ENCODE peak calls at places on chromosomes 6 and 20, in four cellular contexts. One of them, this sample, is unnamed. For H3K27me3, the result is how much of the 10 kb centered on the place peaks cover.

GRCh38 chr6:15539722-15540270 is 123.0 kb downstream of the DTNBP1 start:
- DNase-seq in IMR-90: no peak
- DNase-seq in PC-3: no peak
- DNase-seq in endothelial cell of umbilical vein: no peak
- DNase-seq in this sample: peak

GRCh38 chr6:50819527-50819905 is 845 bp downstream of the TFAP2B start:
- DNase-seq in IMR-90: no peak
- DNase-seq in endothelial cell of umbilical vein: no peak
- DNase-seq in PC-3: no peak
- DNase-seq in this sample: no peak

GRCh38 chr20:10929023-10929422 is 255.2 kb upstream of the JAG1 start:
- DNase-seq in PC-3: no peak
- DNase-seq in endothelial cell of umbilical vein: no peak
- DNase-seq in IMR-90: peak
- DNase-seq in this sample: no peak

GRCh38 chr6:39076993-39077535 is 28.5 kb downstream of the GLP1R start:
- DNase-seq in endothelial cell of umbilical vein: no peak
- DNase-seq in PC-3: no peak
- DNase-seq in IMR-90: no peak
- DNase-seq in this sample: no peak

GRCh38 chr20:33653218-33653899 is 8.8 kb upstream of the C20orf144 start:
- DNase-seq in PC-3: peak
- DNase-seq in endothelial cell of umbilical vein: peak
- DNase-seq in IMR-90: peak
- DNase-seq in this sample: peak

GRCh38 chr20:48784273-48784641 is 43.5 kb downstream of the PREX1 start:
- DNase-seq in PC-3: no peak
- DNase-seq in endothelial cell of umbilical vein: no peak
- DNase-seq in IMR-90: no peak
- DNase-seq in this sample: no peak

GRCh38 chr6:53347250-53347920 is 1.4 kb downstream of the ELOVL5 start:
- DNase-seq in IMR-90: peak
- DNase-seq in PC-3: peak
- DNase-seq in endothelial cell of umbilical vein: peak
- DNase-seq in this sample: peak

GRCh38 chr6:12381587-12381986 is 91.4 kb downstream of the EDN1 start:
- DNase-seq in endothelial cell of umbilical vein: no peak
- DNase-seq in IMR-90: peak
- DNase-seq in PC-3: peak
- DNase-seq in this sample: peak

GRCh38 chr6:150150458-150150820 is 7.6 kb downstream of the PPP1R14C start:
- DNase-seq in IMR-90: no peak
- DNase-seq in endothelial cell of umbilical vein: no peak
- DNase-seq in PC-3: no peak
- DNase-seq in this sample: no peak

GRCh38 chr6:5663256-5663655 is 343.5 kb downstream of the NRN1 start:
- DNase-seq in PC-3: no peak
- DNase-seq in IMR-90: no peak
- DNase-seq in endothelial cell of umbilical vein: no peak
- DNase-seq in this sample: no peak

GRCh38 chr6:53939830-53940229 is 145.0 kb downstream of the LRRC1 start:
- DNase-seq in IMR-90: no peak
- DNase-seq in PC-3: no peak
- DNase-seq in endothelial cell of umbilical vein: no peak
- DNase-seq in this sample: no peak

GRCh38 chr20:38680492-38681118 is 43.7 kb upstream of the SLC32A1 start:
- DNase-seq in IMR-90: peak
- DNase-seq in PC-3: peak
- DNase-seq in endothelial cell of umbilical vein: peak
- DNase-seq in this sample: peak

GRCh38 chr6:125952764-125953501 is 3.6 kb upstream of the HINT3 start:
- DNase-seq in PC-3: peak
- DNase-seq in IMR-90: peak
- DNase-seq in endothelial cell of umbilical vein: peak
- DNase-seq in this sample: no peak

GRCh38 chr6:29995346-29995777 is 53.0 kb downstream of the HLA-A start:
- DNase-seq in endothelial cell of umbilical vein: peak
- DNase-seq in IMR-90: peak
- DNase-seq in PC-3: peak
- DNase-seq in this sample: peak

GRCh38 chr6:91506509-91506908 is 919.6 kb upstream of the MAP3K7 start:
- DNase-seq in PC-3: peak
- DNase-seq in IMR-90: no peak
- DNase-seq in endothelial cell of umbilical vein: no peak
- DNase-seq in this sample: no peak

GRCh38 chr6:91505199-91505598 is 918.3 kb upstream of the MAP3K7 start:
- DNase-seq in endothelial cell of umbilical vein: no peak
- DNase-seq in PC-3: no peak
- DNase-seq in IMR-90: no peak
- DNase-seq in this sample: no peak

GRCh38 chr6:91509039-91509438 is 922.2 kb upstream of the MAP3K7 start:
- DNase-seq in endothelial cell of umbilical vein: no peak
- DNase-seq in IMR-90: no peak
- DNase-seq in PC-3: no peak
- DNase-seq in this sample: no peak

DNA sequence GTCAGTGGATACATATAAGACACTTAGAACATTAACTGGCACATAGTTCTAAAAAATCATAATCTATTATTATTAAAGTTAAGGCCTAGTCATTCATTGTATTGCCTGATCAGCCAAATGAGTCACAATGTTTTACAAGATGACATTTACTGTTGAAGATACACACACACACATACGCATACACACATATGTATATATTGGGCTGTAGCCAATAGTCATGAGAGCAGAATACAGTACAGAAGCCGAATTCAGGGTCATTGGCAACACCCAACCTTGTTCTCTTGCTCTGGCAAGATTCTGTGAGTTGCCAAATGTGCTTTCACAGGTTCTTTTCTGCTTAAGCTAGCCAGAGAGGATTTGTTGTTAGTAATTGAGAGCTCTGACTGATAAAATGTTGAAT is 922.8 kb upstream of the MAP3K7 start:
- DNase-seq in endothelial cell of umbilical vein: peak
- DNase-seq in PC-3: peak
- DNase-seq in IMR-90: no peak
- DNase-seq in this sample: no peak
- H3K4me3 ChIP-seq in endothelial cell of umbilical vein: no peak
- H3K4me3 ChIP-seq in PC-3: no peak
- H3K4me3 ChIP-seq in IMR-90: no peak
- H3K4me3 ChIP-seq in this sample: no peak

GRCh38 chr6:28824793-28825731 is 98.7 kb downstream of the TRIM27 start:
- DNase-seq in endothelial cell of umbilical vein: no peak
- DNase-seq in PC-3: no peak
- DNase-seq in IMR-90: no peak
- DNase-seq in this sample: no peak

GRCh38 chr6:28825732-28826293 is 98.0 kb downstream of the TRIM27 start:
- DNase-seq in IMR-90: no peak
- DNase-seq in PC-3: no peak
- DNase-seq in endothelial cell of umbilical vein: no peak
- DNase-seq in this sample: no peak
- H3K27me3 ChIP-seq in IMR-90: under half
- H3K27me3 ChIP-seq in PC-3: under half
- H3K27me3 ChIP-seq in endothelial cell of umbilical vein: under half
- H3K27me3 ChIP-seq in this sample: under half

GRCh38 chr20:25532015-25532751 is 53.1 kb downstream of the NINL start:
- DNase-seq in endothelial cell of umbilical vein: peak
- DNase-seq in PC-3: peak
- DNase-seq in IMR-90: no peak
- DNase-seq in this sample: peak
- TF ChIP-seq CTCF in endothelial cell of umbilical vein: peak
- TF ChIP-seq CTCF in PC-3: peak
- TF ChIP-seq CTCF in IMR-90: no peak
- TF ChIP-seq CTCF in this sample: peak

DNA sequence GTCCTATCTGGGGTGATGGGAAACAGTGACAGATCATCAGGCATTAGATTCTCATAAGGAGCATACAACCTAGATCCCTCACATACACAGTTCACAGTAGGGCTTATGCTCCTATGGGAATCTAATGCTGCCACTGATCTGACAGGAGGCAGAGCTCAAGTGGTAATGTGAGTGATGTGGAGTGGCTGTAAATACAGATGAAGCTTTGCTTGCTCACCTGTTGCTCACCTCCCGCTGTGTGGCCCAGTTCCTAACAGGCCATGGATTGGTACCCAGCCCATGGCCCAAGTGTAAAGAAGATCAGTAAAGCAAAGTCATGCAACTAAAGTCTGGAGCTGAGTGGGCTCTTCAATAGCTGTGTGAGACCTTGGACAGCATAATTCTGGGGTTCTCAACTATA is 65.9 kb downstream of the PKIB start:
- DNase-seq in PC-3: no peak
- DNase-seq in IMR-90: no peak
- DNase-seq in endothelial cell of umbilical vein: no peak
- DNase-seq in this sample: no peak
- H3K4me3 ChIP-seq in PC-3: no peak
- H3K4me3 ChIP-seq in IMR-90: no peak
- H3K4me3 ChIP-seq in endothelial cell of umbilical vein: no peak
- H3K4me3 ChIP-seq in this sample: no peak

DNA sequence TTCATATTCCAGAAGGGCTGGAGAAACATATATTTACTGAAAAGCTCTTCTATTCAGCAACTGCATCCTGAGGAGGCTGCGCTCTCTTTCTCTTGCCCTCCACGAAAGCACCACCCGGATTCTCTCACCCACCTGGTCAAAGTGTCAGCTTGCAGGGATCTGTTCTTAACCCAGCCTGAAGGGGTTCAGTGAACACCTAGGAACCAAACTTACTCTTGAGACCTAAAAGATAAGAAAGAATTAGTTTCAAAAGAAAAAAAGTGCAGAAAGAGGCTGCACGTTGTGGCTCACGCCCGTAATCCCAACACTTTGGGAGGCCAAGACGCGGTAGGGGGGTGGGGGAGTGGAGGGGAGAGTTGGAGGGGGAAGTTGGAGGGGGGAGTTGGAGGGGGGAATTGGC is 18.5 kb downstream of the GPX5 start:
- DNase-seq in endothelial cell of umbilical vein: no peak
- DNase-seq in PC-3: no peak
- DNase-seq in IMR-90: no peak
- DNase-seq in this sample: no peak
- H3K27me3 ChIP-seq in endothelial cell of umbilical vein: under half
- H3K27me3 ChIP-seq in PC-3: under half
- H3K27me3 ChIP-seq in IMR-90: under half
- H3K27me3 ChIP-seq in this sample: under half

This sample was measured in bronchial epithelial cell.